ENCODE peak calls at places on chromosomes 13 and 19, in seven cellular contexts. One of them, this sample, is unnamed.

GRCh38 chr13:60663788-60664187 is 266.8 kb downstream of the TDRD3 start:
- DNase-seq in posterior cingulate gyrus: no peak
- DNase-seq in lung microvascular endothelial cell: no peak
- DNase-seq in stimulated activated CD8-positive, alpha-beta memory T cell treated with anti-CD3 and anti-CD28 coated beads, Interleukin-15, amount 100 ng/mL, for 24 hours: no peak
- DNase-seq in A172: no peak
- DNase-seq in activated T-helper 1 cell treated with anti-CD3 and anti-CD28 coated beads, Interleukin-2, amount 50 U/mL, for 16 hours: no peak
- DNase-seq in stimulated activated CD4-positive, alpha-beta T cell treated with anti-CD3 and anti-CD28 coated beads, Interleukin-1b, Interleukin-23, amount 100 ng/mL, for 1 hour: no peak
- DNase-seq in this sample: no peak

GRCh38 chr13:45325806-45326205 is 15.2 kb downstream of the TPT1 start:
- DNase-seq in posterior cingulate gyrus: no peak
- DNase-seq in lung microvascular endothelial cell: peak; percentile 92
- DNase-seq in stimulated activated CD8-positive, alpha-beta memory T cell treated with anti-CD3 and anti-CD28 coated beads, Interleukin-15, amount 100 ng/mL, for 24 hours: no peak
- DNase-seq in A172: peak; percentile 89
- DNase-seq in activated T-helper 1 cell treated with anti-CD3 and anti-CD28 coated beads, Interleukin-2, amount 50 U/mL, for 16 hours: no peak
- DNase-seq in stimulated activated CD4-positive, alpha-beta T cell treated with anti-CD3 and anti-CD28 coated beads, Interleukin-1b, Interleukin-23, amount 100 ng/mL, for 1 hour: no peak
- DNase-seq in this sample: no peak

GRCh38 chr19:1455336-1456120 is 5.6 kb downstream of the APC2 start:
- DNase-seq in posterior cingulate gyrus: no peak
- DNase-seq in lung microvascular endothelial cell: peak; percentile 62
- DNase-seq in stimulated activated CD8-positive, alpha-beta memory T cell treated with anti-CD3 and anti-CD28 coated beads, Interleukin-15, amount 100 ng/mL, for 24 hours: no peak
- DNase-seq in A172: peak; percentile 64
- DNase-seq in activated T-helper 1 cell treated with anti-CD3 and anti-CD28 coated beads, Interleukin-2, amount 50 U/mL, for 16 hours: no peak
- DNase-seq in stimulated activated CD4-positive, alpha-beta T cell treated with anti-CD3 and anti-CD28 coated beads, Interleukin-1b, Interleukin-23, amount 100 ng/mL, for 1 hour: no peak
- DNase-seq in this sample: no peak

GRCh38 chr13:108425056-108425455 is 155.5 kb downstream of the TNFSF13B start:
- DNase-seq in posterior cingulate gyrus: no peak
- DNase-seq in lung microvascular endothelial cell: no peak
- DNase-seq in stimulated activated CD8-positive, alpha-beta memory T cell treated with anti-CD3 and anti-CD28 coated beads, Interleukin-15, amount 100 ng/mL, for 24 hours: no peak
- DNase-seq in A172: no peak
- DNase-seq in activated T-helper 1 cell treated with anti-CD3 and anti-CD28 coated beads, Interleukin-2, amount 50 U/mL, for 16 hours: no peak
- DNase-seq in stimulated activated CD4-positive, alpha-beta T cell treated with anti-CD3 and anti-CD28 coated beads, Interleukin-1b, Interleukin-23, amount 100 ng/mL, for 1 hour: no peak
- DNase-seq in this sample: no peak

GRCh38 chr13:76016799-76017198 is 380.7 kb downstream of the LMO7 start:
- DNase-seq in posterior cingulate gyrus: peak; percentile 12
- DNase-seq in lung microvascular endothelial cell: peak; percentile 43
- DNase-seq in stimulated activated CD8-positive, alpha-beta memory T cell treated with anti-CD3 and anti-CD28 coated beads, Interleukin-15, amount 100 ng/mL, for 24 hours: no peak
- DNase-seq in A172: peak; percentile 32
- DNase-seq in activated T-helper 1 cell treated with anti-CD3 and anti-CD28 coated beads, Interleukin-2, amount 50 U/mL, for 16 hours: no peak
- DNase-seq in stimulated activated CD4-positive, alpha-beta T cell treated with anti-CD3 and anti-CD28 coated beads, Interleukin-1b, Interleukin-23, amount 100 ng/mL, for 1 hour: no peak
- DNase-seq in this sample: no peak

GRCh38 chr13:94369862-94370491 is 109.5 kb downstream of the DCT start:
- DNase-seq in posterior cingulate gyrus: no peak
- DNase-seq in lung microvascular endothelial cell: no peak
- DNase-seq in stimulated activated CD8-positive, alpha-beta memory T cell treated with anti-CD3 and anti-CD28 coated beads, Interleukin-15, amount 100 ng/mL, for 24 hours: no peak
- DNase-seq in A172: no peak
- DNase-seq in activated T-helper 1 cell treated with anti-CD3 and anti-CD28 coated beads, Interleukin-2, amount 50 U/mL, for 16 hours: no peak
- DNase-seq in stimulated activated CD4-positive, alpha-beta T cell treated with anti-CD3 and anti-CD28 coated beads, Interleukin-1b, Interleukin-23, amount 100 ng/mL, for 1 hour: no peak
- DNase-seq in this sample: no peak

GRCh38 chr13:85108356-85108755 is 690.9 kb downstream of the SLITRK6 start:
- DNase-seq in posterior cingulate gyrus: no peak
- DNase-seq in lung microvascular endothelial cell: no peak
- DNase-seq in stimulated activated CD8-positive, alpha-beta memory T cell treated with anti-CD3 and anti-CD28 coated beads, Interleukin-15, amount 100 ng/mL, for 24 hours: no peak
- DNase-seq in A172: no peak
- DNase-seq in activated T-helper 1 cell treated with anti-CD3 and anti-CD28 coated beads, Interleukin-2, amount 50 U/mL, for 16 hours: no peak
- DNase-seq in stimulated activated CD4-positive, alpha-beta T cell treated with anti-CD3 and anti-CD28 coated beads, Interleukin-1b, Interleukin-23, amount 100 ng/mL, for 1 hour: no peak
- DNase-seq in this sample: no peak

GRCh38 chr13:21338651-21339278 is 120.3 kb downstream of the ZDHHC20 start:
- DNase-seq in posterior cingulate gyrus: no peak
- DNase-seq in lung microvascular endothelial cell: no peak
- DNase-seq in stimulated activated CD8-positive, alpha-beta memory T cell treated with anti-CD3 and anti-CD28 coated beads, Interleukin-15, amount 100 ng/mL, for 24 hours: no peak
- DNase-seq in A172: no peak
- DNase-seq in activated T-helper 1 cell treated with anti-CD3 and anti-CD28 coated beads, Interleukin-2, amount 50 U/mL, for 16 hours: no peak
- DNase-seq in stimulated activated CD4-positive, alpha-beta T cell treated with anti-CD3 and anti-CD28 coated beads, Interleukin-1b, Interleukin-23, amount 100 ng/mL, for 1 hour: no peak
- DNase-seq in this sample: no peak

GRCh38 chr13:110408286-110408685 is 101.2 kb downstream of the COL4A2 start:
- DNase-seq in posterior cingulate gyrus: no peak
- DNase-seq in lung microvascular endothelial cell: peak; percentile 38
- DNase-seq in stimulated activated CD8-positive, alpha-beta memory T cell treated with anti-CD3 and anti-CD28 coated beads, Interleukin-15, amount 100 ng/mL, for 24 hours: no peak
- DNase-seq in A172: peak; percentile 75
- DNase-seq in activated T-helper 1 cell treated with anti-CD3 and anti-CD28 coated beads, Interleukin-2, amount 50 U/mL, for 16 hours: no peak
- DNase-seq in stimulated activated CD4-positive, alpha-beta T cell treated with anti-CD3 and anti-CD28 coated beads, Interleukin-1b, Interleukin-23, amount 100 ng/mL, for 1 hour: no peak
- DNase-seq in this sample: no peak

GRCh38 chr13:106599875-106600797 is 32.2 kb upstream of the ARGLU1 start:
- DNase-seq in posterior cingulate gyrus: no peak
- DNase-seq in lung microvascular endothelial cell: peak; percentile 67
- DNase-seq in stimulated activated CD8-positive, alpha-beta memory T cell treated with anti-CD3 and anti-CD28 coated beads, Interleukin-15, amount 100 ng/mL, for 24 hours: no peak
- DNase-seq in A172: peak; percentile 66
- DNase-seq in activated T-helper 1 cell treated with anti-CD3 and anti-CD28 coated beads, Interleukin-2, amount 50 U/mL, for 16 hours: no peak
- DNase-seq in stimulated activated CD4-positive, alpha-beta T cell treated with anti-CD3 and anti-CD28 coated beads, Interleukin-1b, Interleukin-23, amount 100 ng/mL, for 1 hour: no peak
- DNase-seq in this sample: no peak

GRCh38 chr19:30131722-30132291 is 189.8 kb downstream of the URI1 start:
- DNase-seq in posterior cingulate gyrus: no peak
- DNase-seq in lung microvascular endothelial cell: no peak
- DNase-seq in stimulated activated CD8-positive, alpha-beta memory T cell treated with anti-CD3 and anti-CD28 coated beads, Interleukin-15, amount 100 ng/mL, for 24 hours: no peak
- DNase-seq in A172: no peak
- DNase-seq in activated T-helper 1 cell treated with anti-CD3 and anti-CD28 coated beads, Interleukin-2, amount 50 U/mL, for 16 hours: no peak
- DNase-seq in stimulated activated CD4-positive, alpha-beta T cell treated with anti-CD3 and anti-CD28 coated beads, Interleukin-1b, Interleukin-23, amount 100 ng/mL, for 1 hour: no peak
- DNase-seq in this sample: no peak

GRCh38 chr19:19627716-19628498 is at the start of gene LPAR2:
- DNase-seq in posterior cingulate gyrus: no peak
- DNase-seq in lung microvascular endothelial cell: no peak
- DNase-seq in stimulated activated CD8-positive, alpha-beta memory T cell treated with anti-CD3 and anti-CD28 coated beads, Interleukin-15, amount 100 ng/mL, for 24 hours: no peak
- DNase-seq in A172: no peak
- DNase-seq in activated T-helper 1 cell treated with anti-CD3 and anti-CD28 coated beads, Interleukin-2, amount 50 U/mL, for 16 hours: peak; percentile 75
- DNase-seq in stimulated activated CD4-positive, alpha-beta T cell treated with anti-CD3 and anti-CD28 coated beads, Interleukin-1b, Interleukin-23, amount 100 ng/mL, for 1 hour: peak; percentile 56
- DNase-seq in this sample: peak; percentile 51

GRCh38 chr13:67204731-67205130 is 25.4 kb downstream of the PCDH9 start:
- DNase-seq in posterior cingulate gyrus: no peak
- DNase-seq in lung microvascular endothelial cell: no peak
- DNase-seq in stimulated activated CD8-positive, alpha-beta memory T cell treated with anti-CD3 and anti-CD28 coated beads, Interleukin-15, amount 100 ng/mL, for 24 hours: no peak
- DNase-seq in A172: no peak
- DNase-seq in activated T-helper 1 cell treated with anti-CD3 and anti-CD28 coated beads, Interleukin-2, amount 50 U/mL, for 16 hours: no peak
- DNase-seq in stimulated activated CD4-positive, alpha-beta T cell treated with anti-CD3 and anti-CD28 coated beads, Interleukin-1b, Interleukin-23, amount 100 ng/mL, for 1 hour: no peak
- DNase-seq in this sample: peak; percentile 41

GRCh38 chr13:94382520-94382919 is 97.0 kb downstream of the DCT start:
- DNase-seq in posterior cingulate gyrus: no peak
- DNase-seq in lung microvascular endothelial cell: no peak
- DNase-seq in stimulated activated CD8-positive, alpha-beta memory T cell treated with anti-CD3 and anti-CD28 coated beads, Interleukin-15, amount 100 ng/mL, for 24 hours: no peak
- DNase-seq in A172: no peak
- DNase-seq in activated T-helper 1 cell treated with anti-CD3 and anti-CD28 coated beads, Interleukin-2, amount 50 U/mL, for 16 hours: no peak
- DNase-seq in stimulated activated CD4-positive, alpha-beta T cell treated with anti-CD3 and anti-CD28 coated beads, Interleukin-1b, Interleukin-23, amount 100 ng/mL, for 1 hour: no peak
- DNase-seq in this sample: no peak

GRCh38 chr19:42762782-42763181 is 2.7 kb downstream of the PSG8 start:
- DNase-seq in posterior cingulate gyrus: no peak
- DNase-seq in lung microvascular endothelial cell: peak; percentile 15
- DNase-seq in stimulated activated CD8-positive, alpha-beta memory T cell treated with anti-CD3 and anti-CD28 coated beads, Interleukin-15, amount 100 ng/mL, for 24 hours: no peak
- DNase-seq in A172: peak; percentile 49
- DNase-seq in activated T-helper 1 cell treated with anti-CD3 and anti-CD28 coated beads, Interleukin-2, amount 50 U/mL, for 16 hours: no peak
- DNase-seq in stimulated activated CD4-positive, alpha-beta T cell treated with anti-CD3 and anti-CD28 coated beads, Interleukin-1b, Interleukin-23, amount 100 ng/mL, for 1 hour: no peak
- DNase-seq in this sample: no peak

GRCh38 chr19:50427997-50428425 is 4.7 kb upstream of the MYBPC2 start:
- DNase-seq in posterior cingulate gyrus: peak; percentile 64
- DNase-seq in lung microvascular endothelial cell: peak; percentile 64
- DNase-seq in stimulated activated CD8-positive, alpha-beta memory T cell treated with anti-CD3 and anti-CD28 coated beads, Interleukin-15, amount 100 ng/mL, for 24 hours: no peak
- DNase-seq in A172: no peak
- DNase-seq in activated T-helper 1 cell treated with anti-CD3 and anti-CD28 coated beads, Interleukin-2, amount 50 U/mL, for 16 hours: no peak
- DNase-seq in stimulated activated CD4-positive, alpha-beta T cell treated with anti-CD3 and anti-CD28 coated beads, Interleukin-1b, Interleukin-23, amount 100 ng/mL, for 1 hour: no peak
- DNase-seq in this sample: no peak

GRCh38 chr13:97892717-97893116 is 60.8 kb upstream of the IPO5 start:
- DNase-seq in posterior cingulate gyrus: no peak
- DNase-seq in lung microvascular endothelial cell: peak; percentile 23
- DNase-seq in stimulated activated CD8-positive, alpha-beta memory T cell treated with anti-CD3 and anti-CD28 coated beads, Interleukin-15, amount 100 ng/mL, for 24 hours: no peak
- DNase-seq in A172: peak; percentile 19
- DNase-seq in activated T-helper 1 cell treated with anti-CD3 and anti-CD28 coated beads, Interleukin-2, amount 50 U/mL, for 16 hours: no peak
- DNase-seq in stimulated activated CD4-positive, alpha-beta T cell treated with anti-CD3 and anti-CD28 coated beads, Interleukin-1b, Interleukin-23, amount 100 ng/mL, for 1 hour: no peak
- DNase-seq in this sample: no peak

GRCh38 chr13:63381078-63381859 is 1965.6 kb upstream of the PCDH20 start:
- DNase-seq in posterior cingulate gyrus: no peak
- DNase-seq in lung microvascular endothelial cell: no peak
- DNase-seq in stimulated activated CD8-positive, alpha-beta memory T cell treated with anti-CD3 and anti-CD28 coated beads, Interleukin-15, amount 100 ng/mL, for 24 hours: no peak
- DNase-seq in A172: peak; percentile 2
- DNase-seq in activated T-helper 1 cell treated with anti-CD3 and anti-CD28 coated beads, Interleukin-2, amount 50 U/mL, for 16 hours: no peak
- DNase-seq in stimulated activated CD4-positive, alpha-beta T cell treated with anti-CD3 and anti-CD28 coated beads, Interleukin-1b, Interleukin-23, amount 100 ng/mL, for 1 hour: no peak
- DNase-seq in this sample: no peak

GRCh38 chr19:58563034-58563573 is 4.7 kb upstream of the UBE2M start:
- DNase-seq in posterior cingulate gyrus: no peak
- DNase-seq in lung microvascular endothelial cell: no peak
- DNase-seq in stimulated activated CD8-positive, alpha-beta memory T cell treated with anti-CD3 and anti-CD28 coated beads, Interleukin-15, amount 100 ng/mL, for 24 hours: no peak
- DNase-seq in A172: no peak
- DNase-seq in activated T-helper 1 cell treated with anti-CD3 and anti-CD28 coated beads, Interleukin-2, amount 50 U/mL, for 16 hours: no peak
- DNase-seq in stimulated activated CD4-positive, alpha-beta T cell treated with anti-CD3 and anti-CD28 coated beads, Interleukin-1b, Interleukin-23, amount 100 ng/mL, for 1 hour: no peak
- DNase-seq in this sample: no peak

GRCh38 chr19:16208847-16209246 is 11.1 kb downstream of the AP1M1 start:
- DNase-seq in posterior cingulate gyrus: no peak
- DNase-seq in lung microvascular endothelial cell: no peak
- DNase-seq in stimulated activated CD8-positive, alpha-beta memory T cell treated with anti-CD3 and anti-CD28 coated beads, Interleukin-15, amount 100 ng/mL, for 24 hours: no peak
- DNase-seq in A172: no peak
- DNase-seq in activated T-helper 1 cell treated with anti-CD3 and anti-CD28 coated beads, Interleukin-2, amount 50 U/mL, for 16 hours: no peak
- DNase-seq in stimulated activated CD4-positive, alpha-beta T cell treated with anti-CD3 and anti-CD28 coated beads, Interleukin-1b, Interleukin-23, amount 100 ng/mL, for 1 hour: no peak
- DNase-seq in this sample: no peak

GRCh38 chr13:75749407-75749806 is 113.3 kb downstream of the LMO7 start:
- DNase-seq in posterior cingulate gyrus: no peak
- DNase-seq in lung microvascular endothelial cell: no peak
- DNase-seq in stimulated activated CD8-positive, alpha-beta memory T cell treated with anti-CD3 and anti-CD28 coated beads, Interleukin-15, amount 100 ng/mL, for 24 hours: no peak
- DNase-seq in A172: peak; percentile 52
- DNase-seq in activated T-helper 1 cell treated with anti-CD3 and anti-CD28 coated beads, Interleukin-2, amount 50 U/mL, for 16 hours: no peak
- DNase-seq in stimulated activated CD4-positive, alpha-beta T cell treated with anti-CD3 and anti-CD28 coated beads, Interleukin-1b, Interleukin-23, amount 100 ng/mL, for 1 hour: no peak
- DNase-seq in this sample: no peak

GRCh38 chr19:36008336-36008978 is at the start of gene SYNE4:
- DNase-seq in posterior cingulate gyrus: no peak
- DNase-seq in lung microvascular endothelial cell: no peak
- DNase-seq in stimulated activated CD8-positive, alpha-beta memory T cell treated with anti-CD3 and anti-CD28 coated beads, Interleukin-15, amount 100 ng/mL, for 24 hours: no peak
- DNase-seq in A172: no peak
- DNase-seq in activated T-helper 1 cell treated with anti-CD3 and anti-CD28 coated beads, Interleukin-2, amount 50 U/mL, for 16 hours: no peak
- DNase-seq in stimulated activated CD4-positive, alpha-beta T cell treated with anti-CD3 and anti-CD28 coated beads, Interleukin-1b, Interleukin-23, amount 100 ng/mL, for 1 hour: no peak
- DNase-seq in this sample: no peak

GRCh38 chr13:30520571-30520970 is 54.8 kb upstream of the HMGB1 start:
- DNase-seq in posterior cingulate gyrus: no peak
- DNase-seq in lung microvascular endothelial cell: peak; percentile 20
- DNase-seq in stimulated activated CD8-positive, alpha-beta memory T cell treated with anti-CD3 and anti-CD28 coated beads, Interleukin-15, amount 100 ng/mL, for 24 hours: no peak
- DNase-seq in A172: peak; percentile 49
- DNase-seq in activated T-helper 1 cell treated with anti-CD3 and anti-CD28 coated beads, Interleukin-2, amount 50 U/mL, for 16 hours: no peak
- DNase-seq in stimulated activated CD4-positive, alpha-beta T cell treated with anti-CD3 and anti-CD28 coated beads, Interleukin-1b, Interleukin-23, amount 100 ng/mL, for 1 hour: no peak
- DNase-seq in this sample: no peak

GRCh38 chr19:18112989-18113478 is 15.5 kb downstream of the MAST3 start:
- DNase-seq in posterior cingulate gyrus: peak; percentile 91
- DNase-seq in lung microvascular endothelial cell: peak; percentile 84
- DNase-seq in stimulated activated CD8-positive, alpha-beta memory T cell treated with anti-CD3 and anti-CD28 coated beads, Interleukin-15, amount 100 ng/mL, for 24 hours: peak; percentile 63
- DNase-seq in A172: peak; percentile 79
- DNase-seq in activated T-helper 1 cell treated with anti-CD3 and anti-CD28 coated beads, Interleukin-2, amount 50 U/mL, for 16 hours: peak; percentile 57
- DNase-seq in stimulated activated CD4-positive, alpha-beta T cell treated with anti-CD3 and anti-CD28 coated beads, Interleukin-1b, Interleukin-23, amount 100 ng/mL, for 1 hour: peak; percentile 74
- DNase-seq in this sample: peak; percentile 70

GRCh38 chr13:31982540-31982939 is 49.0 kb upstream of the FRY start:
- DNase-seq in posterior cingulate gyrus: peak; percentile 18
- DNase-seq in lung microvascular endothelial cell: peak; percentile 72
- DNase-seq in stimulated activated CD8-positive, alpha-beta memory T cell treated with anti-CD3 and anti-CD28 coated beads, Interleukin-15, amount 100 ng/mL, for 24 hours: no peak
- DNase-seq in A172: peak; percentile 95
- DNase-seq in activated T-helper 1 cell treated with anti-CD3 and anti-CD28 coated beads, Interleukin-2, amount 50 U/mL, for 16 hours: no peak
- DNase-seq in stimulated activated CD4-positive, alpha-beta T cell treated with anti-CD3 and anti-CD28 coated beads, Interleukin-1b, Interleukin-23, amount 100 ng/mL, for 1 hour: no peak
- DNase-seq in this sample: peak; percentile 24

GRCh38 chr13:110574161-110574560 is 12.6 kb upstream of the RAB20 start:
- DNase-seq in posterior cingulate gyrus: no peak
- DNase-seq in lung microvascular endothelial cell: no peak
- DNase-seq in stimulated activated CD8-positive, alpha-beta memory T cell treated with anti-CD3 and anti-CD28 coated beads, Interleukin-15, amount 100 ng/mL, for 24 hours: no peak
- DNase-seq in A172: no peak
- DNase-seq in activated T-helper 1 cell treated with anti-CD3 and anti-CD28 coated beads, Interleukin-2, amount 50 U/mL, for 16 hours: no peak
- DNase-seq in stimulated activated CD4-positive, alpha-beta T cell treated with anti-CD3 and anti-CD28 coated beads, Interleukin-1b, Interleukin-23, amount 100 ng/mL, for 1 hour: no peak
- DNase-seq in this sample: no peak

GRCh38 chr13:98984983-98985382 is 7.1 kb upstream of the DOCK9 start:
- DNase-seq in posterior cingulate gyrus: no peak
- DNase-seq in lung microvascular endothelial cell: no peak
- DNase-seq in stimulated activated CD8-positive, alpha-beta memory T cell treated with anti-CD3 and anti-CD28 coated beads, Interleukin-15, amount 100 ng/mL, for 24 hours: no peak
- DNase-seq in A172: no peak
- DNase-seq in activated T-helper 1 cell treated with anti-CD3 and anti-CD28 coated beads, Interleukin-2, amount 50 U/mL, for 16 hours: no peak
- DNase-seq in stimulated activated CD4-positive, alpha-beta T cell treated with anti-CD3 and anti-CD28 coated beads, Interleukin-1b, Interleukin-23, amount 100 ng/mL, for 1 hour: no peak
- DNase-seq in this sample: no peak

GRCh38 chr13:48094404-48094780 is 512 bp downstream of the MED4 start:
- DNase-seq in posterior cingulate gyrus: no peak
- DNase-seq in lung microvascular endothelial cell: peak; percentile 29
- DNase-seq in stimulated activated CD8-positive, alpha-beta memory T cell treated with anti-CD3 and anti-CD28 coated beads, Interleukin-15, amount 100 ng/mL, for 24 hours: no peak
- DNase-seq in A172: no peak
- DNase-seq in activated T-helper 1 cell treated with anti-CD3 and anti-CD28 coated beads, Interleukin-2, amount 50 U/mL, for 16 hours: no peak
- DNase-seq in stimulated activated CD4-positive, alpha-beta T cell treated with anti-CD3 and anti-CD28 coated beads, Interleukin-1b, Interleukin-23, amount 100 ng/mL, for 1 hour: no peak
- DNase-seq in this sample: no peak

GRCh38 chr19:49528211-49528771 is 488 bp downstream of the RCN3 start:
- DNase-seq in posterior cingulate gyrus: no peak
- DNase-seq in lung microvascular endothelial cell: peak; percentile 67
- DNase-seq in stimulated activated CD8-positive, alpha-beta memory T cell treated with anti-CD3 and anti-CD28 coated beads, Interleukin-15, amount 100 ng/mL, for 24 hours: no peak
- DNase-seq in A172: no peak
- DNase-seq in activated T-helper 1 cell treated with anti-CD3 and anti-CD28 coated beads, Interleukin-2, amount 50 U/mL, for 16 hours: no peak
- DNase-seq in stimulated activated CD4-positive, alpha-beta T cell treated with anti-CD3 and anti-CD28 coated beads, Interleukin-1b, Interleukin-23, amount 100 ng/mL, for 1 hour: no peak
- DNase-seq in this sample: no peak

GRCh38 chr19:19948800-19949199 is 48.1 kb downstream of the ZNF93 start:
- DNase-seq in posterior cingulate gyrus: no peak
- DNase-seq in lung microvascular endothelial cell: no peak
- DNase-seq in stimulated activated CD8-positive, alpha-beta memory T cell treated with anti-CD3 and anti-CD28 coated beads, Interleukin-15, amount 100 ng/mL, for 24 hours: no peak
- DNase-seq in A172: no peak
- DNase-seq in activated T-helper 1 cell treated with anti-CD3 and anti-CD28 coated beads, Interleukin-2, amount 50 U/mL, for 16 hours: no peak
- DNase-seq in stimulated activated CD4-positive, alpha-beta T cell treated with anti-CD3 and anti-CD28 coated beads, Interleukin-1b, Interleukin-23, amount 100 ng/mL, for 1 hour: no peak
- DNase-seq in this sample: no peak

GRCh38 chr19:39403331-39404312 is 3.0 kb upstream of the ZFP36 start:
- DNase-seq in posterior cingulate gyrus: peak; percentile 70
- DNase-seq in lung microvascular endothelial cell: peak; percentile 99
- DNase-seq in stimulated activated CD8-positive, alpha-beta memory T cell treated with anti-CD3 and anti-CD28 coated beads, Interleukin-15, amount 100 ng/mL, for 24 hours: peak; percentile 79
- DNase-seq in A172: peak; percentile 96
- DNase-seq in activated T-helper 1 cell treated with anti-CD3 and anti-CD28 coated beads, Interleukin-2, amount 50 U/mL, for 16 hours: peak; percentile 95
- DNase-seq in stimulated activated CD4-positive, alpha-beta T cell treated with anti-CD3 and anti-CD28 coated beads, Interleukin-1b, Interleukin-23, amount 100 ng/mL, for 1 hour: peak; percentile 94
- DNase-seq in this sample: no peak

GRCh38 chr13:113582841-113583631 is 1.5 kb upstream of the TFDP1 start:
- DNase-seq in posterior cingulate gyrus: no peak
- DNase-seq in lung microvascular endothelial cell: no peak
- DNase-seq in stimulated activated CD8-positive, alpha-beta memory T cell treated with anti-CD3 and anti-CD28 coated beads, Interleukin-15, amount 100 ng/mL, for 24 hours: no peak
- DNase-seq in A172: no peak
- DNase-seq in activated T-helper 1 cell treated with anti-CD3 and anti-CD28 coated beads, Interleukin-2, amount 50 U/mL, for 16 hours: no peak
- DNase-seq in stimulated activated CD4-positive, alpha-beta T cell treated with anti-CD3 and anti-CD28 coated beads, Interleukin-1b, Interleukin-23, amount 100 ng/mL, for 1 hour: no peak
- DNase-seq in this sample: no peak

GRCh38 chr13:29948246-29948645 is 97.8 kb upstream of the UBL3 start:
- DNase-seq in posterior cingulate gyrus: no peak
- DNase-seq in lung microvascular endothelial cell: no peak
- DNase-seq in stimulated activated CD8-positive, alpha-beta memory T cell treated with anti-CD3 and anti-CD28 coated beads, Interleukin-15, amount 100 ng/mL, for 24 hours: no peak
- DNase-seq in A172: peak; percentile 5
- DNase-seq in activated T-helper 1 cell treated with anti-CD3 and anti-CD28 coated beads, Interleukin-2, amount 50 U/mL, for 16 hours: no peak
- DNase-seq in stimulated activated CD4-positive, alpha-beta T cell treated with anti-CD3 and anti-CD28 coated beads, Interleukin-1b, Interleukin-23, amount 100 ng/mL, for 1 hour: no peak
- DNase-seq in this sample: no peak

GRCh38 chr19:38733493-38734175 is 10.6 kb downstream of the CAPN12 start:
- DNase-seq in posterior cingulate gyrus: peak; percentile 9
- DNase-seq in lung microvascular endothelial cell: no peak
- DNase-seq in stimulated activated CD8-positive, alpha-beta memory T cell treated with anti-CD3 and anti-CD28 coated beads, Interleukin-15, amount 100 ng/mL, for 24 hours: no peak
- DNase-seq in A172: peak; percentile 52
- DNase-seq in activated T-helper 1 cell treated with anti-CD3 and anti-CD28 coated beads, Interleukin-2, amount 50 U/mL, for 16 hours: no peak
- DNase-seq in stimulated activated CD4-positive, alpha-beta T cell treated with anti-CD3 and anti-CD28 coated beads, Interleukin-1b, Interleukin-23, amount 100 ng/mL, for 1 hour: no peak
- DNase-seq in this sample: no peak

GRCh38 chr19:31350033-31350692 is 927 bp upstream of the TSHZ3 start:
- DNase-seq in posterior cingulate gyrus: no peak
- DNase-seq in lung microvascular endothelial cell: no peak
- DNase-seq in stimulated activated CD8-positive, alpha-beta memory T cell treated with anti-CD3 and anti-CD28 coated beads, Interleukin-15, amount 100 ng/mL, for 24 hours: no peak
- DNase-seq in A172: no peak
- DNase-seq in activated T-helper 1 cell treated with anti-CD3 and anti-CD28 coated beads, Interleukin-2, amount 50 U/mL, for 16 hours: no peak
- DNase-seq in stimulated activated CD4-positive, alpha-beta T cell treated with anti-CD3 and anti-CD28 coated beads, Interleukin-1b, Interleukin-23, amount 100 ng/mL, for 1 hour: no peak
- DNase-seq in this sample: no peak